ENCODE peak calls at places on chromosomes 5 and 9, in seven cellular contexts. One of them, this sample, is unnamed.

GRCh38 chr5:39755986-39756385 is 331.2 kb upstream of the DAB2 start:
- DNase-seq in RWPE2: peak; percentile 76
- DNase-seq in progenitor cell of endocrine pancreas: no peak
- DNase-seq in Peyer's patch: no peak
- DNase-seq in PC-3: peak; percentile 95
- DNase-seq in A549: peak; percentile 86
- DNase-seq in IMR-90: peak; percentile 96
- DNase-seq in this sample: no peak

GRCh38 chr9:107284636-107285035 is 1.6 kb downstream of the RAD23B start:
- DNase-seq in RWPE2: no peak
- DNase-seq in progenitor cell of endocrine pancreas: no peak
- DNase-seq in Peyer's patch: no peak
- DNase-seq in PC-3: no peak
- DNase-seq in A549: no peak
- DNase-seq in IMR-90: no peak
- DNase-seq in this sample: no peak

GRCh38 chr9:110815361-110815760 is 146.8 kb downstream of the MUSK start:
- DNase-seq in RWPE2: no peak
- DNase-seq in progenitor cell of endocrine pancreas: no peak
- DNase-seq in Peyer's patch: no peak
- DNase-seq in PC-3: no peak
- DNase-seq in A549: no peak
- DNase-seq in IMR-90: no peak
- DNase-seq in this sample: no peak

GRCh38 chr9:128972956-128973355 is 25.5 kb downstream of the NUP188 start:
- DNase-seq in RWPE2: no peak
- DNase-seq in progenitor cell of endocrine pancreas: no peak
- DNase-seq in Peyer's patch: no peak
- DNase-seq in PC-3: peak; percentile 80
- DNase-seq in A549: peak; percentile 23
- DNase-seq in IMR-90: peak; percentile 91
- DNase-seq in this sample: no peak

GRCh38 chr5:36558652-36559051 is 47.8 kb upstream of the SLC1A3 start:
- DNase-seq in RWPE2: no peak
- DNase-seq in progenitor cell of endocrine pancreas: no peak
- DNase-seq in Peyer's patch: no peak
- DNase-seq in PC-3: no peak
- DNase-seq in A549: no peak
- DNase-seq in IMR-90: no peak
- DNase-seq in this sample: no peak

GRCh38 chr5:149114403-149115312 is 26.6 kb upstream of the ABLIM3 start:
- DNase-seq in RWPE2: no peak
- DNase-seq in progenitor cell of endocrine pancreas: peak; percentile 31
- DNase-seq in Peyer's patch: no peak
- DNase-seq in PC-3: peak; percentile 99
- DNase-seq in A549: peak; percentile 75
- DNase-seq in IMR-90: peak; percentile 84
- DNase-seq in this sample: peak; percentile 56

GRCh38 chr5:122312670-122312988 is 592 bp downstream of the SNCAIP start:
- DNase-seq in RWPE2: no peak
- DNase-seq in progenitor cell of endocrine pancreas: no peak
- DNase-seq in Peyer's patch: no peak
- DNase-seq in PC-3: no peak
- DNase-seq in A549: no peak
- DNase-seq in IMR-90: peak; percentile 40
- DNase-seq in this sample: peak; percentile 46

GRCh38 chr5:124661317-124662141 is 84.9 kb downstream of the ZNF608 start:
- DNase-seq in RWPE2: no peak
- DNase-seq in progenitor cell of endocrine pancreas: no peak
- DNase-seq in Peyer's patch: no peak
- DNase-seq in PC-3: peak; percentile 67
- DNase-seq in A549: peak; percentile 97
- DNase-seq in IMR-90: peak; percentile 92
- DNase-seq in this sample: peak; percentile 58

GRCh38 chr5:87735918-87736317 is 323.2 kb upstream of the CCNH start:
- DNase-seq in RWPE2: no peak
- DNase-seq in progenitor cell of endocrine pancreas: no peak
- DNase-seq in Peyer's patch: no peak
- DNase-seq in PC-3: no peak
- DNase-seq in A549: no peak
- DNase-seq in IMR-90: no peak
- DNase-seq in this sample: no peak

GRCh38 chr5:66472010-66472409 is 124.2 kb upstream of the MAST4 start:
- DNase-seq in RWPE2: no peak
- DNase-seq in progenitor cell of endocrine pancreas: no peak
- DNase-seq in Peyer's patch: no peak
- DNase-seq in PC-3: no peak
- DNase-seq in A549: no peak
- DNase-seq in IMR-90: no peak
- DNase-seq in this sample: no peak

GRCh38 chr9:117649126-117649525 is 55.1 kb upstream of the TLR4 start:
- DNase-seq in RWPE2: no peak
- DNase-seq in progenitor cell of endocrine pancreas: no peak
- DNase-seq in Peyer's patch: no peak
- DNase-seq in PC-3: no peak
- DNase-seq in A549: no peak
- DNase-seq in IMR-90: no peak
- DNase-seq in this sample: no peak

GRCh38 chr9:126722252-126722921 is 82.5 kb upstream of the ZBTB43 start:
- DNase-seq in RWPE2: peak; percentile 80
- DNase-seq in progenitor cell of endocrine pancreas: peak; percentile 72
- DNase-seq in Peyer's patch: peak; percentile 96
- DNase-seq in PC-3: peak; percentile 70
- DNase-seq in A549: peak; percentile 66
- DNase-seq in IMR-90: no peak
- DNase-seq in this sample: peak; percentile 94

GRCh38 chr5:83471405-83472212 is at the start of gene VCAN:
- DNase-seq in RWPE2: no peak
- DNase-seq in progenitor cell of endocrine pancreas: peak; percentile 42
- DNase-seq in Peyer's patch: no peak
- DNase-seq in PC-3: peak; percentile 51
- DNase-seq in A549: peak; percentile 47
- DNase-seq in IMR-90: peak; percentile 82
- DNase-seq in this sample: peak; percentile 69

GRCh38 chr5:80757290-80757689 is 102.5 kb upstream of the DHFR start:
- DNase-seq in RWPE2: no peak
- DNase-seq in progenitor cell of endocrine pancreas: no peak
- DNase-seq in Peyer's patch: no peak
- DNase-seq in PC-3: no peak
- DNase-seq in A549: no peak
- DNase-seq in IMR-90: no peak
- DNase-seq in this sample: no peak

GRCh38 chr9:97848582-97849237 is 4.3 kb upstream of the FOXE1 start:
- DNase-seq in RWPE2: no peak
- DNase-seq in progenitor cell of endocrine pancreas: no peak
- DNase-seq in Peyer's patch: no peak
- DNase-seq in PC-3: no peak
- DNase-seq in A549: no peak
- DNase-seq in IMR-90: peak; percentile 3
- DNase-seq in this sample: peak; percentile 46

GRCh38 chr5:57358796-57359592 is 123.6 kb downstream of the ACTBL2 start:
- DNase-seq in RWPE2: no peak
- DNase-seq in progenitor cell of endocrine pancreas: no peak
- DNase-seq in Peyer's patch: no peak
- DNase-seq in PC-3: no peak
- DNase-seq in A549: no peak
- DNase-seq in IMR-90: no peak
- DNase-seq in this sample: no peak

GRCh38 chr9:20593551-20593950 is 28.7 kb downstream of the MLLT3 start:
- DNase-seq in RWPE2: no peak
- DNase-seq in progenitor cell of endocrine pancreas: no peak
- DNase-seq in Peyer's patch: no peak
- DNase-seq in PC-3: no peak
- DNase-seq in A549: no peak
- DNase-seq in IMR-90: peak; percentile 81
- DNase-seq in this sample: no peak

GRCh38 chr5:74363603-74364205 is 276.8 kb downstream of the ENC1 start:
- DNase-seq in RWPE2: no peak
- DNase-seq in progenitor cell of endocrine pancreas: no peak
- DNase-seq in Peyer's patch: no peak
- DNase-seq in PC-3: no peak
- DNase-seq in A549: no peak
- DNase-seq in IMR-90: no peak
- DNase-seq in this sample: no peak

GRCh38 chr5:54551906-54552305 is 34.3 kb downstream of the SNX18 start:
- DNase-seq in RWPE2: no peak
- DNase-seq in progenitor cell of endocrine pancreas: no peak
- DNase-seq in Peyer's patch: no peak
- DNase-seq in PC-3: no peak
- DNase-seq in A549: no peak
- DNase-seq in IMR-90: no peak
- DNase-seq in this sample: no peak

GRCh38 chr5:120919017-120919416 is 454.9 kb downstream of the PRR16 start:
- DNase-seq in RWPE2: no peak
- DNase-seq in progenitor cell of endocrine pancreas: no peak
- DNase-seq in Peyer's patch: no peak
- DNase-seq in PC-3: no peak
- DNase-seq in A549: no peak
- DNase-seq in IMR-90: no peak
- DNase-seq in this sample: no peak

GRCh38 chr5:139575751-139576150 is 14.6 kb downstream of the UBE2D2 start:
- DNase-seq in RWPE2: no peak
- DNase-seq in progenitor cell of endocrine pancreas: no peak
- DNase-seq in Peyer's patch: no peak
- DNase-seq in PC-3: no peak
- DNase-seq in A549: no peak
- DNase-seq in IMR-90: no peak
- DNase-seq in this sample: no peak

GRCh38 chr5:50889790-50890189 is 223.4 kb downstream of the PARP8 start:
- DNase-seq in RWPE2: no peak
- DNase-seq in progenitor cell of endocrine pancreas: no peak
- DNase-seq in Peyer's patch: no peak
- DNase-seq in PC-3: no peak
- DNase-seq in A549: no peak
- DNase-seq in IMR-90: no peak
- DNase-seq in this sample: no peak

GRCh38 chr9:20361656-20362570 is 260.4 kb downstream of the MLLT3 start:
- DNase-seq in RWPE2: no peak
- DNase-seq in progenitor cell of endocrine pancreas: no peak
- DNase-seq in Peyer's patch: no peak
- DNase-seq in PC-3: no peak
- DNase-seq in A549: no peak
- DNase-seq in IMR-90: no peak
- DNase-seq in this sample: no peak

GRCh38 chr5:127280494-127281220 is 9.9 kb upstream of the MEGF10 start:
- DNase-seq in RWPE2: no peak
- DNase-seq in progenitor cell of endocrine pancreas: no peak
- DNase-seq in Peyer's patch: no peak
- DNase-seq in PC-3: peak; percentile 9
- DNase-seq in A549: no peak
- DNase-seq in IMR-90: no peak
- DNase-seq in this sample: no peak
- TF ChIP-seq CTCF in RWPE2: no peak
- TF ChIP-seq CTCF in progenitor cell of endocrine pancreas: peak; percentile 32
- TF ChIP-seq CTCF in Peyer's patch: no peak
- TF ChIP-seq CTCF in PC-3: peak; percentile 16
- TF ChIP-seq CTCF in A549: no peak
- TF ChIP-seq CTCF in IMR-90: no peak
- TF ChIP-seq CTCF in this sample: no peak

DNA sequence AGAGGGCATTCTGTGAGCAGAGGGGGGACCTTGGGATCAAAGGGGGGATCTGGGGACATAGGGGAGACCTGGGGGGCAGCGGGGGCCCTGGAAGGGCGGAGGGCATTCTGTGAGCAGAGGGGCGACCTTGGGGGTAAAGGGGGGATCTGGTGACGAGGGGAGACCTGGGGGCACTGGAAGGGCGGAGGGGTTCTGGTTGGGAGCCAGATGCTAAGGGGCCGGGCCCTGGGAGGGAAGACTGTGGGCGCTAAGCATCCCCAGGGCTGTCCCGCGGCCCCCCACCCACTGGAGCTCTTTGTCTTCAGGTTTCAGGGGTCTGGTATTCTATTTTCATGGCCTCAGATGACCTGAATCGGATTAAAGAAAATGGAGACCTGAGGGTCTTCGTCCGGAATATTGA is 748 bp downstream of the LCN9 start:
- DNase-seq in RWPE2: no peak
- DNase-seq in progenitor cell of endocrine pancreas: no peak
- DNase-seq in Peyer's patch: no peak
- DNase-seq in PC-3: no peak
- DNase-seq in A549: no peak
- DNase-seq in IMR-90: no peak
- DNase-seq in this sample: no peak
- TF ChIP-seq CTCF in RWPE2: no peak
- TF ChIP-seq CTCF in progenitor cell of endocrine pancreas: no peak
- TF ChIP-seq CTCF in Peyer's patch: no peak
- TF ChIP-seq CTCF in PC-3: no peak
- TF ChIP-seq CTCF in A549: no peak
- TF ChIP-seq CTCF in IMR-90: no peak
- TF ChIP-seq CTCF in this sample: no peak

GRCh38 chr5:86337667-86338460 is 279.9 kb upstream of the COX7C start:
- DNase-seq in RWPE2: peak; percentile 35
- DNase-seq in progenitor cell of endocrine pancreas: no peak
- DNase-seq in Peyer's patch: no peak
- DNase-seq in PC-3: no peak
- DNase-seq in A549: no peak
- DNase-seq in IMR-90: no peak
- DNase-seq in this sample: no peak
- TF ChIP-seq CTCF in RWPE2: no peak
- TF ChIP-seq CTCF in progenitor cell of endocrine pancreas: no peak
- TF ChIP-seq CTCF in Peyer's patch: no peak
- TF ChIP-seq CTCF in PC-3: no peak
- TF ChIP-seq CTCF in A549: no peak
- TF ChIP-seq CTCF in IMR-90: no peak
- TF ChIP-seq CTCF in this sample: no peak

DNA sequence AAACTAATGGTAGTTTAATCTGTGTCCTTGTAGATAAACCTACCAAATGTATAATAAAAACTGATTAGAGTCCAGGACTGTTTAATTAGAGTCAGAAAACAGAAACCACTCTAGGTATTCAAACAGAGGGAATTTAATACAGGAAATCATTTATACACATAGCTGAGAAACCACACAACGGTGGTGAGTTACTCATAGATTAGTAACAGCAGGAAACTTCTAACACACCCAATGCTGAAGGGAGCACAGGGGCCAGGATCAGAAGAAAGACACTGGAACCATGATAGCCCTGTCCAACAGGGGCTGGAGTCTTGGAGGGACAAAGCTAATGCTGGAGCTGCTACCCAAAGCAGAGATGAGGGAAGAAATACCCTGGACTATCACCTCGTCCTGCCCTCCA is 321.0 kb downstream of the ACTL7B start:
- DNase-seq in RWPE2: no peak
- DNase-seq in progenitor cell of endocrine pancreas: no peak
- DNase-seq in Peyer's patch: no peak
- DNase-seq in PC-3: peak; percentile 76
- DNase-seq in A549: no peak
- DNase-seq in IMR-90: peak; percentile 88
- DNase-seq in this sample: no peak
- TF ChIP-seq CTCF in RWPE2: no peak
- TF ChIP-seq CTCF in progenitor cell of endocrine pancreas: no peak
- TF ChIP-seq CTCF in Peyer's patch: no peak
- TF ChIP-seq CTCF in PC-3: no peak
- TF ChIP-seq CTCF in A549: no peak
- TF ChIP-seq CTCF in IMR-90: no peak
- TF ChIP-seq CTCF in this sample: no peak

DNA sequence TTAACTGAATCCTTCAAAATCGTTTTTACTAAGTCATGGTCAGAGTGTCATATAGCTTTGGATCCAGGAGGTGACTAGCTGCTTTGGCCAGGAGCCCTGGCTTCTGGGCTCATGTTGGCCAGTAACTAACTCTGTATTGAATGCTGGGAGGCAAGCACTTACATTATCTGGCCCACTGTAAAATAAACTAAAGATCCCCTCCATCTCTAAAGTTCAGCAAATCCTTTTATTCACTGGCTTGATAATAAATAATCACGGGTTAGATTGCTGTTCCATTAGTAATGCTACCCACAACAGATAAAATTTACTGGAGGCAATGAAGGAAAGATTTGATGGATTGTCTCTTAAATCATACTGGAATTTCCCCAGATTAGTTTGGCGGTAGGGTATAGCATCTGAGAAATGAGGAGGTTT is 382.2 kb upstream of the TLE4 start:
- DNase-seq in RWPE2: no peak
- DNase-seq in progenitor cell of endocrine pancreas: no peak
- DNase-seq in Peyer's patch: no peak
- DNase-seq in PC-3: peak; percentile 5
- DNase-seq in A549: peak; percentile 27
- DNase-seq in IMR-90: peak; percentile 96
- DNase-seq in this sample: no peak
- TF ChIP-seq CTCF in RWPE2: no peak
- TF ChIP-seq CTCF in progenitor cell of endocrine pancreas: no peak
- TF ChIP-seq CTCF in Peyer's patch: no peak
- TF ChIP-seq CTCF in PC-3: no peak
- TF ChIP-seq CTCF in A549: no peak
- TF ChIP-seq CTCF in IMR-90: no peak
- TF ChIP-seq CTCF in this sample: no peak